ENCODE peak calls at places on chromosomes 12 and 14, in five cellular contexts. V is adrenal gland, B is A549, U is GM12878, Z is stomach. A is an unnamed sample.

GRCh38 chr12:60684988-60685655 is 1089.3 kb downstream of the SLC16A7 start:
- DNase-seq in U (no peak), B (no peak), Z (no peak), V (no peak), A (no peak)

GRCh38 chr12:121590476-121591143 is 9.8 kb upstream of the KDM2B start:
- DNase-seq in B (no peak), U (peak; percentile 74), V (no peak), Z (no peak), A (peak; percentile 68)

GRCh38 chr12:53005215-53005985 is 856 bp upstream of the EIF4B start:
- DNase-seq in B (peak; percentile 33), Z (no peak), U (no peak), V (peak; percentile 58), A (no peak)

GRCh38 chr14:21405097-21405496 is 21.3 kb upstream of the SUPT16H start:
- DNase-seq in V (no peak), U (no peak), Z (no peak), B (no peak), A (no peak)

GRCh38 chr12:110079477-110080400 is 31.4 kb upstream of the C12orf76 start:
- DNase-seq in B (peak; percentile 67), Z (peak; percentile 44), U (peak; percentile 86), V (peak; percentile 58), A (peak; percentile 86)

GRCh38 chr12:7483343-7483742 is 20.2 kb downstream of the CD163 start:
- DNase-seq in V (no peak), U (no peak), B (no peak), Z (no peak), A (no peak)

GRCh38 chr12:110245278-110245868 is 35.7 kb upstream of the ATP2A2 start:
- DNase-seq in V (peak; percentile 54), Z (peak; percentile 72), U (no peak), B (peak; percentile 73), A (peak; percentile 84)

GRCh38 chr14:78752789-78753188 is 582.6 kb downstream of the NRXN3 start:
- DNase-seq in U (no peak), Z (no peak), V (no peak), B (peak; percentile 6), A (no peak)

GRCh38 chr12:26233620-26234019 is 38.2 kb downstream of the SSPN start:
- DNase-seq in Z (no peak), U (no peak), B (no peak), V (no peak), A (no peak)

GRCh38 chr12:106341086-106341879 is 16.3 kb upstream of the POLR3B start:
- DNase-seq in B (no peak), U (no peak), V (no peak), Z (no peak), A (no peak)

GRCh38 chr12:48286665-48287064 is 64.1 kb downstream of the ZNF641 start:
- DNase-seq in Z (no peak), V (peak; percentile 39), B (peak; percentile 31), U (no peak), A (no peak)

GRCh38 chr14:69943084-69943797 is 64.0 kb downstream of the SMOC1 start:
- DNase-seq in B (no peak), Z (no peak), V (no peak), U (no peak), A (no peak)

GRCh38 chr12:116508145-116509121 is 50.7 kb upstream of the MAP1LC3B2 start:
- DNase-seq in U (no peak), B (peak; percentile 53), V (no peak), Z (no peak), A (peak; percentile 31)

GRCh38 chr12:58433969-58434368 is 486.3 kb downstream of the LRIG3 start:
- DNase-seq in B (no peak), U (no peak), Z (no peak), V (no peak), A (no peak)

GRCh38 chr12:80778005-80778541 is 61.4 kb downstream of the MYF5 start:
- DNase-seq in U (peak; percentile 99), V (peak; percentile 65), B (peak; percentile 55), Z (peak; percentile 33), A (no peak)

GRCh38 chr12:107775093-107775721 is 703 bp downstream of the ASCL4 start:
- DNase-seq in Z (peak; percentile 37), V (no peak), U (no peak), B (no peak), A (no peak)

GRCh38 chr14:53516261-53516774 is 363.2 kb upstream of the DDHD1 start:
- DNase-seq in U (no peak), V (no peak), B (no peak), Z (no peak), A (no peak)

GRCh38 chr14:90384543-90384911 is 12.3 kb upstream of the CALM1 start:
- DNase-seq in Z (no peak), U (no peak), B (no peak), V (no peak), A (no peak)

GRCh38 chr12:50314629-50315312 is 31.5 kb upstream of the LIMA1 start:
- DNase-seq in U (no peak), B (peak; percentile 61), Z (no peak), V (no peak), A (no peak)

GRCh38 chr12:45599196-45599595 is 130.3 kb upstream of the ARID2 start:
- DNase-seq in B (no peak), U (no peak), V (no peak), Z (no peak), A (no peak)

GRCh38 chr14:32986791-32987545 is 48.3 kb downstream of the NPAS3 start:
- DNase-seq in Z (no peak), V (no peak), U (no peak), B (no peak), A (no peak)

GRCh38 chr14:30355431-30355913 is 203.5 kb upstream of the G2E3 start:
- DNase-seq in Z (no peak), V (no peak), U (peak; percentile 71), B (no peak), A (no peak)

GRCh38 chr12:48978291-48978740 is at the start of gene WNT1:
- DNase-seq in U (no peak), V (no peak), Z (no peak), B (no peak), A (no peak)

DNA sequence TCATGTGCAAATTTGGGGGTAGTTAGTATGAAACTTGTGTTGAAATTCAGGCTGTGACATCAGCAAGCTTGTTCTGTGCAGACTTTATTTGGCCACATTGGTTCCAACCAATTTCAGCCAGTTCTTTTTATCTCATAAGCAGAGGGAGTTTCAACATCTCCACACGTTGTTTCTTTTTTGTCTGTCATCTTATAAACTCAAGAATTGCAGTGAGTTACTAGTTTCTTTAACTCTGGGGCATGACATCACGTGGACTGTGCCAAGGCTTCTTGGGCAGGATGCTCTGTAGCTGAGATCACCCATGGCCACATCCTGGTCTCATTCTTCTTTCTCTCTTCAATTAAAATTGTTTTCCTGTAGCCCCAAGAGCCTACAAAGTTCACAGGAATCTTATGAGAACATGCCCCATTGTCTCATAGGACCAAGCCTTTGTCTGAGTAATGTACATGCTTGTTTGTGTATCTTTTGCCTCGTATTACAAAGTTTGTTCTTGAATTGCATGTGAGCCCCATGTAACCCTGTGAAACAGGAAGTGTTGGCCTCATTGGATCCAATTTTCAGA is 982.0 kb upstream of the TMEM132C start:
- DNase-seq in V (no peak), Z (no peak), U (no peak), B (no peak), A (no peak)
- H3K27ac ChIP-seq in V (no peak overlapping the region), Z (no peak overlapping the region), U (no peak overlapping the region), B (no peak overlapping the region), A (no peak overlapping the region)

GRCh38 chr12:131591714-131592709 is 118.9 kb upstream of the SFSWAP start:
- DNase-seq in Z (no peak), U (no peak), B (no peak), V (no peak), A (no peak)
- TF ChIP-seq POLR2A in Z (no peak), U (no peak), B (no peak), V (no peak), A (no peak)

GRCh38 chr14:93206793-93207467 is at the start of the genes GON7 and UBR7:
- DNase-seq in U (peak; percentile 86), V (peak; percentile 96), Z (peak; percentile 94), B (peak; percentile 97), A (peak; percentile 97)
- TF ChIP-seq CTCF in U (peak; percentile 20), V (peak; percentile 24), Z (no peak), B (no peak), A (no peak)

DNA sequence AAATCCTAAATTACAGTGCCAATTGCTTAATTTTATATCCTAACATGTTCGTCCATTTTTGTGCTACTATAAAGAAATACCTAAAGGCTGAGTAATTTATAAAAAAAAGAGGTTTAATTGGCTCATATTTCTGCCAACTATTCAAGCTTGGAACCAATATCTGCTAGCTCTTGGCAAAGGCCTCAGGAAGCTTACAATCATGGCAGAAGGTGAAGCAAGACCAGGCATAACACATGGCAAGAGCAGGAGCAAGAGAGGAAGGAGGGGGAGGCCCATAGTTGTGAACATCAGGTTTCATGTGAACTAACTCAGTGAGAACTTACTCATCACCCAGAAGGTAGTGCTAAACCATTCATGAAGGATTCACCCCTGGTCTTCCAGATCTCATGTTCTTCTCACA is 494.3 kb downstream of the CCER1 start:
- DNase-seq in Z (no peak), U (no peak), V (no peak), B (no peak), A (no peak)
- H3K27ac ChIP-seq in Z (no peak overlapping the region), U (no peak overlapping the region), V (no peak overlapping the region), B (no peak overlapping the region), A (no peak overlapping the region)

GRCh38 chr14:73753043-73753886 is 39.1 kb upstream of the PNMA1 start:
- DNase-seq in V (no peak), Z (peak; percentile 76), B (no peak), U (no peak), A (peak; percentile 91)
- TF ChIP-seq POLR2A in V (no peak), Z (no peak), B (no peak), U (no peak), A (peak; percentile 64)

DNA sequence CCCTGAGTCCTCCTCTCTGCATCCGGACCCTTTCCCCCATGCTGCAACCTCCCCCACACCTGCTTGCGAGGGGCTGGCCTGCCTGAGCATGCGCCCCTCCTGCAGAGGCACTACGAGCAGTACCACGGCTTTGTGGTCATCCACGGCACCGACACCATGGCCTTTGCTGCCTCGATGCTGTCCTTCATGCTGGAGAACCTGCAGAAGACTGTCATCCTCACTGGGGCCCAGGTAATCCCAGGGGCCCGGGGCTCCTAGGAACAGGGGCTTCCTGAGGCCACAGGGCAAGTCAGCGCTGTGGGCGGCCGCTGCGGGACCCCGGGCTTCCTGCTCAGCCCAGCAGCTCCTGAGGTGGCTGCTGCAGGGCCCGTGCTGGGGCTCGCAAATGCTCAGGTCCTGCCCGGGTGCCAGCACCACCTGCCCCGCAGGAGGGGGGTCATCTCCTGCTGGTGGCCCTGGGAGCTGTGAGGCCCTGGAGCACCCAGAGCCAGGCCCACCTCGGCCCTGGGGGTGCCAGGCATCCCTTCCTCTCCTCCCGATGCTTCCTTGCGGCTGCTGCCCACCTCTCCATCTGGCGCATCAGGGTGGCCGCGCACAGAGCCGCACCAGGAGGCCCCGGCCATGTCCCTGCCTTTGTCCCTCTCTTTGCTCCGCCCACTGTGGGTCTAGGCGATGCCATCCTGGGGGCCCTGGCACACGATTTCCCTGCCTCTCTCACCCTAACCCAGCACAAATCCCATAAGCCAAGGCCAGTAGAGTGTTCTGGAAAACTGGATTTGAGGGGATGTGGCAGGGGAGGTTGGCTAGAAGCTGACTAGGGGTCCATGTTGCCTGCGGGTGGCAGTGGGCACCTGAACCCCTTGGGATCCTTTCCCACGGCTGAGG is 10.2 kb downstream of the ASPG start:
- DNase-seq in Z (no peak), B (no peak), U (no peak), V (no peak), A (no peak)
- TF ChIP-seq CTCF in Z (no peak), B (no peak), U (no peak), V (no peak), A (no peak)

GRCh38 chr12:119158004-119158776 is 20.5 kb upstream of the HSPB8 start:
- DNase-seq in B (no peak), U (no peak), Z (no peak), V (no peak), A (no peak)
- H3K27ac ChIP-seq in B (no peak overlapping the region), U (no peak overlapping the region), Z (no peak overlapping the region), V (no peak overlapping the region), A (no peak overlapping the region)

A was measured in Peyer's patch.